ENCODE peak calls at places on chromosomes 12 and 14, in four cellular contexts. O is naive thymus-derived CD4-positive, alpha-beta T cell; N is stimulated activated CD4-positive, alpha-beta T cell treated with anti-CD3 and anti-CD28 coated beads, Interleukin-4, amount 100 ng/mL, for 48 hours; G is cardiac muscle cell. F is an unnamed sample.

GRCh38 chr12:100427078-100427477 is 46.6 kb upstream of the NR1H4 start:
- DNase-seq in O (no peak), G (no peak), N (no peak), F (no peak)

GRCh38 chr12:108667349-108667748 is 33.7 kb upstream of the SELPLG start:
- DNase-seq in O (no peak), N (no peak), G (no peak), F (no peak)

GRCh38 chr12:45170456-45171042 is 45.3 kb upstream of the ANO6 start:
- DNase-seq in N (peak; percentile 79), O (peak; percentile 58), G (peak; percentile 85), F (peak; percentile 75)

GRCh38 chr14:73761621-73762355 is 47.6 kb upstream of the PNMA1 start:
- DNase-seq in G (no peak), O (no peak), N (no peak), F (no peak)

GRCh38 chr14:47674148-47674545 is 1.3 kb downstream of the MDGA2 start:
- DNase-seq in G (peak; percentile 61), O (no peak), N (no peak), F (no peak)

GRCh38 chr12:6070472-6071257 is 53.8 kb downstream of the VWF start:
- DNase-seq in O (no peak), G (no peak), N (no peak), F (no peak)

GRCh38 chr12:101051151-101051550 is 158.9 kb downstream of the SLC5A8 start:
- DNase-seq in N (no peak), O (no peak), G (no peak), F (no peak)

GRCh38 chr14:66403183-66403582 is 83.0 kb upstream of the CCDC196 start:
- DNase-seq in O (no peak), G (no peak), N (no peak), F (peak; percentile 84)

GRCh38 chr14:24327303-24327702 is 7.6 kb downstream of the ADCY4 start:
- DNase-seq in G (no peak), O (no peak), N (no peak), F (peak; percentile 54)

GRCh38 chr14:68363401-68363800 is 429.5 kb downstream of the ZFP36L1 start:
- DNase-seq in N (no peak), G (peak; percentile 24), O (no peak), F (no peak)

GRCh38 chr12:120162763-120163162 is 31.8 kb downstream of the GCN1 start:
- DNase-seq in G (no peak), N (no peak), O (no peak), F (no peak)

GRCh38 chr14:65206448-65207096 is 104.3 kb upstream of the MAX start:
- DNase-seq in N (peak; percentile 32), O (no peak), G (no peak), F (peak; percentile 39)

GRCh38 chr14:74982661-74983060 is 20.1 kb upstream of the EIF2B2 start:
- DNase-seq in O (no peak), G (no peak), N (no peak), F (no peak)

GRCh38 chr12:117679776-117680175 is 289.0 kb downstream of the KSR2 start:
- DNase-seq in G (no peak), O (no peak), N (no peak), F (no peak)

GRCh38 chr12:103698752-103699540 is 111.9 kb downstream of the STAB2 start:
- DNase-seq in N (no peak), G (no peak), O (no peak), F (no peak)

GRCh38 chr12:28130625-28131598 is 59.3 kb upstream of the CCDC91 start:
- DNase-seq in G (no peak), O (no peak), N (no peak), F (no peak)

GRCh38 chr12:117033382-117034045 is 65.7 kb downstream of the TESC start:
- DNase-seq in N (no peak), G (peak; percentile 46), O (no peak), F (no peak)

GRCh38 chr14:30874120-30874998 is at the start of gene COCH:
- DNase-seq in G (peak; percentile 75), N (peak; percentile 19), O (peak; percentile 21), F (peak; percentile 41)

GRCh38 chr12:89700191-89700810 is 8.3 kb downstream of the ATP2B1 start:
- DNase-seq in N (no peak), O (no peak), G (no peak), F (no peak)

GRCh38 chr14:68643673-68644072 is 149.2 kb downstream of the ZFP36L1 start:
- DNase-seq in G (no peak), N (no peak), O (no peak), F (no peak)

GRCh38 chr14:64623576-64624165 is 73.9 kb downstream of the PPP1R36 start:
- DNase-seq in O (no peak), G (no peak), N (no peak), F (peak; percentile 30)

GRCh38 chr12:89882051-89882450 is 173.4 kb upstream of the ATP2B1 start:
- DNase-seq in G (no peak), N (no peak), O (no peak), F (no peak)

GRCh38 chr12:33116284-33116683 is 219.7 kb upstream of the PKP2 start:
- DNase-seq in O (no peak), G (peak; percentile 13), N (no peak), F (no peak)

GRCh38 chr12:101570022-101570421 is 24.7 kb upstream of the MYBPC1 start:
- DNase-seq in G (no peak), N (no peak), O (no peak), F (peak; percentile 5)

F was measured in Jurkat, Clone E6-1.